ENCODE peak calls at places on chromosomes 5 and 9, in four cellular contexts. M is tibial nerve, S is heart left ventricle, J is IMR-90. O is an unnamed sample. For H3K36me3, the result is how much of the 10 kb centered on the place peaks cover.

GRCh38 chr5:54872810-54873209 is 112.6 kb downstream of the ESM1 start:
- DNase-seq in J (no peak), S (no peak), M (no peak), O (no peak)

GRCh38 chr5:54309751-54310432 is 481 bp downstream of the ARL15 start:
- DNase-seq in M (peak), S (peak), J (peak), O (no peak)

GRCh38 chr5:55177078-55177477 is 4.1 kb upstream of the CDC20B start:
- DNase-seq in J (no peak), S (no peak), M (no peak), O (no peak)

GRCh38 chr9:130345009-130345992 is 79.7 kb downstream of the HMCN2 start:
- DNase-seq in J (no peak), M (no peak), S (no peak), O (no peak)

GRCh38 chr5:155092318-155092717 is 78.8 kb downstream of the KIF4B start:
- DNase-seq in S (no peak), M (no peak), J (no peak), O (no peak)

GRCh38 chr5:82018462-82018861 is 46.6 kb downstream of the ATG10 start:
- DNase-seq in M (no peak), S (peak), J (peak), O (no peak)

GRCh38 chr9:116355153-116355827 is 201.7 kb downstream of the PAPPA start:
- DNase-seq in S (peak), M (no peak), J (peak), O (no peak)

GRCh38 chr9:113652355-113653152 is 189.0 kb downstream of the RGS3 start:
- DNase-seq in M (no peak), J (no peak), S (no peak), O (no peak)

GRCh38 chr9:14313951-14314423 is at the start of gene NFIB:
- DNase-seq in M (no peak), J (peak), S (peak), O (peak)

DNA sequence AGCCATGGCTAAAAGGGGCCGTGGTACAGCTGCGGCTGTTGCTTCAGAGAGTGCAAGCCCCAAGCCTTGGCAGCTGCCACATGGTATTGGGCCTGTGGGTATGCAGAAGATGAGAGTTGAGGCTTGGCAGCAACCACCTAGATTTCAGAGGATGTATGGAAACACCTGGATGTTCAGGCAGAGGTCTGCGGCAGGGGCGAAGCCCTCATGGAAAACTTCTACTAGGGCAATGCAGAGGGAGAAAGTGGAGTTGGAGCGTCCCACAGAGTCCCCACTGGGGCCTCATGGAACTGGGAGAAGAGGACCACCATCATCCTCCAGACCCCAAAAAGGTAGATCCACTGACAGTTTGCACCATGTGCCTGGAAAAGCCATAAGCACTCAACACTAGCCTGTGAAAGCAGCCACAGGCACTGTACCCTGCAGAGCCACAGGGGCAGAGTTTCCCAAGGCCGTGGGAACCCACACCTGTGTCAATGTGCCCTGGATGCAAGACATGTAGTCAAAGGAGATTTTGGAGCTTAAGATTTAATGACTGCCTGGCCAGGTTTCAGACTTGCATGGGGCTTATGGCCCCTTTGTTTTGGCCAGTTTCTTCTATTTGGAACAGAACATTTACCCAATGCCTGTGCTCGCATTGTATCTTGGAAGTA is 65.9 kb downstream of the DMXL1 start:
- DNase-seq in M (no peak), S (no peak), J (no peak), O (no peak)
- H3K36me3 ChIP-seq in M (under half), S (under half), J (under half), O (half or more)

GRCh38 chr5:141637693-141638419 is 1.1 kb downstream of the RELL2 start:
- DNase-seq in S (peak), M (peak), J (peak), O (peak)
- TF ChIP-seq CTCF in S (no peak), M (peak), J (peak), O (no peak)

GRCh38 chr5:150142189-150142788 is 13.4 kb downstream of the PDGFRB start:
- DNase-seq in M (no peak), S (no peak), J (peak), O (no peak)

GRCh38 chr5:150142800-150143724 is 12.6 kb downstream of the PDGFRB start:
- DNase-seq in J (peak), M (peak), S (peak), O (peak)

GRCh38 chr5:150143725-150144058 is 12.0 kb downstream of the PDGFRB start:
- DNase-seq in M (no peak), S (no peak), J (no peak), O (no peak)

GRCh38 chr5:150140830-150141229 is 14.8 kb downstream of the PDGFRB start:
- DNase-seq in M (no peak), S (peak), J (peak), O (no peak)

DNA sequence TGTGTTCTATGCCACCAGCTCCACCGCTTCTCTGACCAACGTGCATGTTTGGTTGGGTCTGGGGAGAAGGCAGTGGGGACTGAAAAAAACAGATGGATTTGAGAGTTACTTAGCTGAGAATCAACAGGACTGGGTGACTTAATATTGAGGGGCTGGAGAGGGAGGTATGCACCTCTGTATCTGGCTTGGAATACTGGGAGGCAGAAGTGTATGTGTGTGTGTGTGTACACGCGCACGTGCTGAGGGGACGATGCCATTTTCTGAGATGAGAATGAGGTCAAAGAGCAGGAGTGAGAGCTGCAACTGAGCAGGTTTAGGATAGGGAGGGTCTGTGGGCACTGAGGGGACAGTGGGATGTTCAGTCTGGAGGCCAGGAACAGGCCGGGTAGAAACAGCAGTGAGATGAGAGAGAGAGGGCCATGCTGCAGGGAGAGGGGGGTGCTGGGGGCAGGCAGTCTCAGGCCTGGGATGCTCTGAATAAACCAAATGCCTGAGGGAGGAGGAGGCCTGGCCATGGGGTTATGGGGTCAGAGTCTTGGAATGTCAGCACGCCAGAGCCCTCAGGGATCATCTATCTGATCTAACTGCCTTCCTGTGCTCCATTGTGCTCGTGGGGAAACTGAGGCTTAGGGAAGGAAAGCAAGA is 14.0 kb downstream of the PDGFRB start:
- DNase-seq in J (peak), M (no peak), S (no peak), O (no peak)
- H3K4me3 ChIP-seq in J (no peak), M (no peak), S (no peak), O (no peak)

GRCh38 chr5:168422431-168422830 is 63.8 kb upstream of the RARS1 start:
- DNase-seq in S (no peak), M (no peak), J (no peak), O (no peak)

GRCh38 chr5:168420461-168420860 is 65.8 kb upstream of the RARS1 start:
- DNase-seq in M (no peak), J (no peak), S (no peak), O (no peak)

GRCh38 chr5:168413596-168413995 is 72.7 kb upstream of the RARS1 start:
- DNase-seq in J (no peak), M (no peak), S (no peak), O (no peak)

GRCh38 chr5:168415971-168416370 is 70.3 kb upstream of the RARS1 start:
- DNase-seq in S (no peak), M (no peak), J (no peak), O (no peak)

DNA sequence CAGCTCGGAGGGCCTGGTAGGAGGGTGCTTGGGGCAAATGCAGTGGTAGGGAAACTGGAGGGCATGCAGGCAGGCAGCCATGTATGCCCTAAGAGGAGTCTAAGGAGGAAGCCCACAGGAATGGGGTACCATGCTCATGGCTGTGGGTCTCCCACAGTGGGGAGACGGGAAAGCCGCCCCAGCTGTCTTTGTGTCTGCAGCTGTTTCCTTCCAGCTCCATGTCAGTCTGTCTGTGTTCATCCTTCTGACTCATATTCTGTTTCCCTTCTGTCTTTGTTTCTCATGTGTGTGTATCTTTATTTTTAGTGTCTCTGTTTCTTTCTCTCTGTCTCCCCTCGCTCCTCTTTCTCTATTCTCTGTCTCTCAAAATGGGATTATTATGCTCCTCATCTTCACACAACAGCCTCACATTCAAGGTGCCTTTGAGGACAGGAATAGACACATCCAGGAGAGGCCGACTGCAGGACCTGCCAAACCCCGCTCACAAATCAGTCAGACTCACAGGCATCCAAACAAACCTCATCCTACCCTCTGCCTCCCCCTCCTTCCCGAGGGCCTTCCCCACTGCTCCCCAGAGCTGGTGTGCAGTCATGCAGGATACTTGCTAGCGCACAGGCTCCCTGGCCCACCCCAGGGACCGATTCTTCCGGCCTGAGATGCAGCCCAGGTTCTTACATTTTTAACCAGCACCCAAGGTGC is 68.4 kb upstream of the RARS1 start:
- DNase-seq in J (peak), S (no peak), M (no peak), O (no peak)
- H3K36me3 ChIP-seq in J (under half), S (under half), M (under half), O (under half)

DNA sequence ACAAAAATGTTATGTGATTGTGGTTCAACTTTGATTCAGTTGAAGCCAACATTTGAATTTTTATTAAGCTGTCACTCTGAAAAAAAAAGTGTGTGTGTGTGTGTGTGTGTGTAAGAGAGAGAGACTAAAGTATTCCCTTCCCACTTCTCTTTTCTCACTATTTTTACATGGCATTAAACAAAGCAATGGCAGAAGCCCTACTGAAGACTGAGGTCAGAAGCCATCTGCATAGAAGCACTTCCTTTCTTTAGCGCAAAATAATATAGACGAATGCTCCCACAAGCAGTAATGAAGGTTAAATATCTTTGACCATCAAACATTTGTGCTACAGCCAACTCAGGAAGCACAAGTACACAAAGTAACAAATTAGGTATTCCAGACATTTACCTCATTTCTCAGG is 540.5 kb downstream of the KCTD16 start:
- DNase-seq in J (no peak), M (no peak), S (no peak), O (no peak)
- TF ChIP-seq CTCF in J (no peak), M (no peak), S (no peak), O (no peak)

GRCh38 chr5:139037732-139038131 is 160.4 kb downstream of the SIL1 start:
- DNase-seq in M (no peak), S (no peak), J (peak), O (no peak)
- H3K4me3 ChIP-seq in M (no peak), S (no peak), J (no peak), O (no peak)

GRCh38 chr9:127546125-127546832 is 65.8 kb upstream of the STXBP1 start:
- DNase-seq in M (no peak), S (no peak), J (no peak), O (no peak)
- H3K36me3 ChIP-seq in M (under half), S (under half), J (under half), O (under half)

GRCh38 chr9:123597926-123598556 is 242.0 kb downstream of the CRB2 start:
- DNase-seq in J (no peak), S (no peak), M (no peak), O (no peak)
- TF ChIP-seq CTCF in J (no peak), S (no peak), M (no peak), O (no peak)